ENCODE peak calls at places on chromosomes 6 and 20, in six cellular contexts. N, A, K, Q, L and M are unnamed samples.

GRCh38 chr6:168902075-168902474 is 351.6 kb downstream of the THBS2 start:
- DNase-seq in N (no peak), A (no peak), K (no peak), Q (no peak), L (no peak), M (no peak)

GRCh38 chr6:5066456-5067093 is 18.6 kb upstream of the PPP1R3G start:
- DNase-seq in N (no peak), A (no peak), K (no peak), Q (no peak), L (no peak), M (no peak)

GRCh38 chr6:139828751-139829519 is 454.5 kb upstream of the CITED2 start:
- DNase-seq in N (no peak), A (no peak), K (no peak), Q (no peak), L (no peak), M (no peak)

GRCh38 chr6:99192561-99192960 is 156.9 kb downstream of the FAXC start:
- DNase-seq in N (no peak), A (no peak), K (no peak), Q (no peak), L (no peak), M (no peak)

GRCh38 chr6:23181301-23182110 is 612.1 kb downstream of the HDGFL1 start:
- DNase-seq in N (no peak), A (no peak), K (no peak), Q (no peak), L (peak), M (no peak)

GRCh38 chr6:125302840-125303511 is 1.2 kb upstream of the HDDC2 start:
- DNase-seq in N (no peak), A (no peak), K (no peak), Q (no peak), L (no peak), M (no peak)

GRCh38 chr6:153787341-153787606 is 251.8 kb upstream of the OPRM1 start:
- DNase-seq in N (no peak), A (no peak), K (no peak), Q (no peak), L (no peak), M (peak)

GRCh38 chr6:124119591-124119990 is 315.9 kb downstream of the NKAIN2 start:
- DNase-seq in N (no peak), A (no peak), K (no peak), Q (no peak), L (peak), M (no peak)

GRCh38 chr20:59120491-59120890 is 43.1 kb upstream of the ZNF831 start:
- DNase-seq in N (no peak), A (no peak), K (no peak), Q (no peak), L (no peak), M (no peak)

GRCh38 chr6:54058236-54058635 is 53.0 kb upstream of the MLIP start:
- DNase-seq in N (no peak), A (no peak), K (no peak), Q (no peak), L (no peak), M (no peak)